ENCODE peak calls at places on chromosomes 2 and 18, in five cellular contexts. D is A549, E is fibroblast of villous mesenchyme, V is spleen, J is AG09309. P is an unnamed sample.

GRCh38 chr2:237298323-237299118 is 115.4 kb downstream of the COL6A3 start:
- DNase-seq in D (peak), E (peak), V (no peak), J (peak), P (peak)

GRCh38 chr2:95276244-95276887 is 2.1 kb downstream of the PROM2 start:
- DNase-seq in D (no peak), E (no peak), V (peak), J (no peak), P (no peak)

GRCh38 chr2:42784204-42784880 is 8.0 kb downstream of the HAAO start:
- DNase-seq in D (no peak), E (no peak), V (no peak), J (no peak), P (no peak)

GRCh38 chr18:79697976-79698375 is 18.4 kb downstream of the CTDP1 start:
- DNase-seq in D (no peak), E (no peak), V (no peak), J (no peak), P (no peak)

GRCh38 chr2:109457811-109458210 is 156.0 kb downstream of the SEPTIN10 start:
- DNase-seq in D (no peak), E (no peak), V (peak), J (no peak), P (peak)

GRCh38 chr18:3261393-3262233 is at the start of gene MYL12B:
- DNase-seq in D (peak), E (peak), V (peak), J (no peak), P (peak)

GRCh38 chr2:239440511-239440959 is 39.7 kb upstream of the HDAC4 start:
- DNase-seq in D (no peak), E (no peak), V (no peak), J (no peak), P (peak)

GRCh38 chr2:207133862-207134519 is 31.8 kb downstream of the KLF7 start:
- DNase-seq in D (peak), E (peak), V (no peak), J (peak), P (peak)

GRCh38 chr2:38106420-38107182 is 30.6 kb upstream of the CYP1B1 start:
- DNase-seq in D (peak), E (peak), V (no peak), J (no peak), P (peak)

GRCh38 chr2:218879881-218880748 is 537 bp upstream of the WNT10A start:
- DNase-seq in D (no peak), E (no peak), V (peak), J (no peak), P (no peak)

GRCh38 chr2:169734172-169734847 is 678 bp downstream of the KLHL23 start:
- DNase-seq in D (no peak), E (no peak), V (no peak), J (no peak), P (peak)

GRCh38 chr2:98502556-98503335 is 58.1 kb downstream of the INPP4A start:
- DNase-seq in D (no peak), E (no peak), V (no peak), J (no peak), P (peak)

GRCh38 chr2:238864207-238865014 is 16.5 kb downstream of the TWIST2 start:
- DNase-seq in D (peak), E (peak), V (peak), J (peak), P (peak)

GRCh38 chr2:147373800-147374409 is 470.9 kb upstream of the ACVR2A start:
- DNase-seq in D (no peak), E (peak), V (no peak), J (no peak), P (no peak)

GRCh38 chr2:147365577-147365976 is 479.3 kb upstream of the ACVR2A start:
- DNase-seq in D (no peak), E (no peak), V (peak), J (no peak), P (no peak)

GRCh38 chr2:147366281-147366680 is 478.5 kb upstream of the ACVR2A start:
- DNase-seq in D (no peak), E (peak), V (no peak), J (no peak), P (no peak)

GRCh38 chr2:147364597-147364996 is 480.2 kb upstream of the ACVR2A start:
- DNase-seq in D (no peak), E (peak), V (no peak), J (no peak), P (no peak)

GRCh38 chr2:147368306-147368705 is 476.5 kb upstream of the ACVR2A start:
- DNase-seq in D (no peak), E (no peak), V (no peak), J (no peak), P (no peak)
- TF ChIP-seq CTCF in D (no peak), E (no peak), V (no peak), J (no peak), P (no peak)

GRCh38 chr2:30265441-30266015 is 34.2 kb downstream of the LBH start:
- DNase-seq in D (no peak), E (peak), V (no peak), J (no peak), P (peak)
- H3K4me3 ChIP-seq in D (no peak), E (no peak), V (no peak), J (no peak), P (no peak)

GRCh38 chr2:14136030-14136429 is 496.5 kb upstream of the LRATD1 start:
- DNase-seq in D (no peak), E (no peak), V (no peak), J (no peak), P (no peak)

GRCh38 chr2:14140009-14140408 is 492.5 kb upstream of the LRATD1 start:
- DNase-seq in D (no peak), E (no peak), V (no peak), J (no peak), P (no peak)

GRCh38 chr2:14132386-14132785 is 500.1 kb upstream of the LRATD1 start:
- DNase-seq in D (no peak), E (no peak), V (no peak), J (no peak), P (no peak)

GRCh38 chr2:14134737-14135136 is 497.8 kb upstream of the LRATD1 start:
- DNase-seq in D (no peak), E (no peak), V (no peak), J (no peak), P (no peak)

DNA sequence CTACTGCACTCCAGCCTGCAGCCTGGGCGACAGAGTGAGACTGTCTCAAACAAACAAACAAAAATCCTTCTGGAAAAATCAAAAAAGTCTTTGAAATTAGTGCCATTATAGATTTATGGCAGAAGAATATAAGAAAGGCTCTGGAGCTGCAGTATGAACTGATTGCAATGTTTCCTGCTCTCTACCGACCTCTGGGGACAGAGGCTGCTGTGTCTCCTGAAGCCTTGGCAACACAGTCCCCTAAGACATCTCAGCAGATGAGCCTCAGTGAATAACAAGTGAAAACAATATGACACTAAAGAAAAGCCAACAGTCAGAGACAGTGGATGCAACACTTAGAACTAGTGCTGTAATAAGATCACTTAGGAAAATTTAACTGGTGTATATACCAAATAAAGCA is 494.9 kb upstream of the LRATD1 start:
- DNase-seq in D (peak), E (no peak), V (no peak), J (no peak), P (no peak)
- TF ChIP-seq CTCF in D (no peak), E (no peak), V (no peak), J (no peak), P (peak)

GRCh38 chr2:101766337-101766736 is 68.8 kb downstream of the MAP4K4 start:
- DNase-seq in D (no peak), E (no peak), V (no peak), J (no peak), P (no peak)

GRCh38 chr2:101770672-101771071 is 73.2 kb downstream of the MAP4K4 start:
- DNase-seq in D (peak), E (peak), V (no peak), J (no peak), P (no peak)

GRCh38 chr2:101771226-101771906 is 73.9 kb downstream of the MAP4K4 start:
- DNase-seq in D (no peak), E (no peak), V (no peak), J (no peak), P (no peak)

GRCh38 chr2:101766871-101767739 is 69.6 kb downstream of the MAP4K4 start:
- DNase-seq in D (peak), E (peak), V (no peak), J (peak), P (peak)

GRCh38 chr2:101768480-101769077 is 71.1 kb downstream of the MAP4K4 start:
- DNase-seq in D (no peak), E (no peak), V (no peak), J (no peak), P (no peak)
- H3K4me3 ChIP-seq in D (no peak), E (no peak), V (no peak), J (no peak), P (no peak)

GRCh38 chr2:19649785-19650380 is 251.9 kb downstream of the TTC32 start:
- DNase-seq in D (peak), E (peak), V (no peak), J (peak), P (peak)
- TF ChIP-seq CTCF in D (no peak), E (no peak), V (no peak), J (no peak), P (no peak)

DNA sequence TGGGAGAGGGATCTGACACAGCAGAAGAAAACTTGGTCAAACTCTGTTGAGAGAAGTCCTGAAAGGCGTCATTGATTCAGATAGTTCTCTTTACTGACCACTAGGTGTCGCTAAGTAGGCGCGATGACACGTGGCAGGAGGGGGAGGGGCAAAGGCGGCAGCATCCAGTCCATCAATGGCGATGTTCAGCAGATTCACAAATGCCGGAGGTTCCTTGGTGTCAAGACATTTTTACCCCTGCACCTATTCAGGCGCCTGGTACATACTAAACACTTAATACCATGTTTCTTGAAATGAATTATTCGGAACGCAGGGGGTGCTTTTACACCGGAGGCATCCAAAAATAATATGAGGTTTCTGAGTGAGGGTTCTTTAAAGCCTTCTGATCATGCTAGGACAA is 3.0 kb upstream of the PLEK start:
- DNase-seq in D (peak), E (peak), V (peak), J (peak), P (peak)
- H3K4me3 ChIP-seq in D (no peak), E (no peak), V (no peak), J (no peak), P (no peak)

DNA sequence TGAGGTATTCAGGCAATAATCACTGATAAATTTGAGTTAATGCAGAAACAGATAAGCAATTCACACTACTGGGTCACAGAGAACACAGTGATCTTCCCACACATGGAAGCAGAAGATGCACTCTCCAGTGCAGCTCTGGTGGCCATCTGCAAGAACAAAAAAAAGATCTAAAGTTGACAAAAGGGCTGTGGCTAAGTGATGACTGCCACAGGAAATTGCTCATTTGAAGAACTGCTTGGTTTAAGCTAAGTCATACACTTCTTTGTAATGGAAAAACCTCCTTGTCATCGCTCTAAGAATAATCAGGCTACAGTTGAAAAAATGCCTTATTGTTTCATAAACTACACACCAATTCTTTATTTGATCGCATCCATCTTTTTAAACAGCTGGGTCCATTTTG is 115.1 kb downstream of the DTNB start:
- DNase-seq in D (no peak), E (no peak), V (no peak), J (peak), P (peak)
- TF ChIP-seq CTCF in D (no peak), E (no peak), V (no peak), J (no peak), P (no peak)

GRCh38 chr2:216004408-216005283 is 8.7 kb downstream of the MREG start:
- DNase-seq in D (no peak), E (no peak), V (no peak), J (no peak), P (no peak)

GRCh38 chr2:216003876-216004275 is 9.5 kb downstream of the MREG start:
- DNase-seq in D (no peak), E (no peak), V (no peak), J (no peak), P (no peak)

GRCh38 chr2:216002693-216003092 is 10.7 kb downstream of the MREG start:
- DNase-seq in D (no peak), E (no peak), V (no peak), J (no peak), P (no peak)

GRCh38 chr2:216008387-216008786 is 5.0 kb downstream of the MREG start:
- DNase-seq in D (no peak), E (no peak), V (no peak), J (no peak), P (no peak)

DNA sequence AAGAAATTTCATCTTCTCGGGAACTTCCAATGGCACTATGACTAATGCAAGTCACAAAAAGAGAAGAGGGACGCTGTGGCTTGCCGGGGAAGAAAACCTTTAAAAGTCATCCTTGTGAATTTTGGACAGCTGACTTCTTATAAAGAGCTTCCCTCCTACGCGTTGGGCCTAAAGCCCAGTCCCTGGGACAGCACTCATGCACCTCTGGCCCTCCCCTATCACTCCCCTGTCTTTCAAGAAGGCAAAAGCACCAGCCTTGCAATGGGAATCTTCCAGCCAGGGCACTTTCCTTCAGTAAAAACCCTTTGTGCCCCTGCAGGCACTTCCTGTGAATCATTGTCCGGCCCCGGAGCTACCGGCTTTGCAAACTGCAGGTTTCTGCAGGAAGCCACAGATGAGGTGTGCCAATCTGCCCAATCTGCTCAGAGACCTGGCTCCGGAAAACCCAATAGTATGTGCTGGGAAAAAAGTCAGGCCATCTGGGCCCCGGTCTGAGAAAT is 7.1 kb downstream of the MREG start:
- DNase-seq in D (peak), E (peak), V (peak), J (no peak), P (no peak)
- H3K4me3 ChIP-seq in D (no peak), E (no peak), V (no peak), J (no peak), P (no peak)

DNA sequence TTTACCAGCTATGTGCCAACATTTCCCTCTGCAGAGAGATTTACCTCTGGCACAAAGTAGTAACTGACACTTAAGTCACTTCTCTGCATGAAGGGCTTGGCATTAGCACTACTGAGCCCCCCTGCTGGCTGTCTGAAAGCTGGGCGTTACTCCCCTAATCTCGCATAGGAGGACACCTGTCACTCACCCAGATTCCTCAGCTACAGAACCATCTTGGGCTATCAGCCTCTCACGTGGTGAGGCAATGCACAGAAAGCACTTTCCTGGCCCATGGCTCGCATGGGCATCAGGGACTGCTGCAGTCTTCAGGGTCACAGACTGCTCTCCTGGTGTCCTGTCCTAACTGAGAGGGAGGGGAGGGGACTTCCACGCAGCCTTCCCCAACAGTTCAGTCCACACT is 12.0 kb downstream of the SERPINE2 start:
- DNase-seq in D (no peak), E (no peak), V (no peak), J (no peak), P (no peak)
- TF ChIP-seq CTCF in D (no peak), E (no peak), V (no peak), J (no peak), P (no peak)

GRCh38 chr2:116095636-116096035 is 1653.2 kb downstream of the DPP10 start:
- DNase-seq in D (no peak), E (no peak), V (no peak), J (no peak), P (no peak)

GRCh38 chr2:116088246-116088645 is 1645.8 kb downstream of the DPP10 start:
- DNase-seq in D (no peak), E (no peak), V (no peak), J (no peak), P (no peak)

GRCh38 chr2:116098049-116098448 is 1655.6 kb downstream of the DPP10 start:
- DNase-seq in D (no peak), E (no peak), V (no peak), J (no peak), P (no peak)

GRCh38 chr2:116094196-116094595 is 1651.8 kb downstream of the DPP10 start:
- DNase-seq in D (no peak), E (no peak), V (no peak), J (no peak), P (no peak)
- H3K4me3 ChIP-seq in D (no peak), E (no peak), V (no peak), J (no peak), P (no peak)

P was measured in astrocyte of the spinal cord.